ENCODE peak calls at places on chromosomes 13 and 19, in six cellular contexts. Y is stimulated activated CD4-positive, alpha-beta T cell treated with anti-CD3 and anti-CD28 coated beads, Interleukin-4, amount 100 ng/mL, for 1 hour; W is activated naive CD4-positive, alpha-beta T cell treated with Interleukin-2 at 50 U/mL for 16 hours; E is GM12864; T is epithelial cell of esophagus; J is body of pancreas. Q is an unnamed sample.

GRCh38 chr13:26590951-26591350 is 33.5 kb downstream of the WASF3 start:
- DNase-seq in Y (no peak), W (no peak), E (no peak), T (no peak), J (no peak), Q (no peak)

GRCh38 chr19:50489461-50490011 is 12.9 kb upstream of the GARIN5A start:
- DNase-seq in Y (no peak), W (no peak), E (no peak), T (no peak), J (no peak), Q (no peak)

GRCh38 chr13:98540476-98540875 is 36.4 kb downstream of the STK24 start:
- DNase-seq in Y (no peak), W (no peak), E (no peak), T (no peak), J (no peak), Q (no peak)

GRCh38 chr19:43780706-43781525 is at the start of gene KCNN4:
- DNase-seq in Y (peak; percentile 74), W (peak; percentile 81), E (no peak), T (peak; percentile 86), J (no peak), Q (no peak)

GRCh38 chr19:54608792-54609191 is 15.4 kb downstream of the LILRA1 start:
- DNase-seq in Y (no peak), W (no peak), E (no peak), T (no peak), J (peak; percentile 33), Q (no peak)

GRCh38 chr19:47146920-47147319 is 16.3 kb downstream of the SAE1 start:
- DNase-seq in Y (no peak), W (no peak), E (no peak), T (no peak), J (no peak), Q (no peak)

GRCh38 chr13:97506511-97506910 is 72.5 kb downstream of the RAP2A start:
- DNase-seq in Y (no peak), W (no peak), E (no peak), T (peak; percentile 36), J (peak; percentile 15), Q (peak; percentile 17)

GRCh38 chr13:110329258-110329657 is 22.2 kb downstream of the COL4A2 start:
- DNase-seq in Y (no peak), W (no peak), E (no peak), T (no peak), J (no peak), Q (no peak)

GRCh38 chr13:111632906-111633305 is 312.5 kb downstream of the TEX29 start:
- DNase-seq in Y (no peak), W (no peak), E (no peak), T (no peak), J (no peak), Q (no peak)

GRCh38 chr19:7478843-7479227 is 10.0 kb downstream of the PEX11G start:
- DNase-seq in Y (no peak), W (no peak), E (no peak), T (no peak), J (no peak), Q (no peak)

GRCh38 chr13:74191036-74191809 is 57.0 kb upstream of the KLF12 start:
- DNase-seq in Y (no peak), W (peak; percentile 8), E (no peak), T (no peak), J (no peak), Q (no peak)

GRCh38 chr19:56098731-56099577 is 22.1 kb downstream of the ZNF787 start:
- DNase-seq in Y (no peak), W (no peak), E (no peak), T (no peak), J (no peak), Q (no peak)

GRCh38 chr19:18450934-18451836 is 13.3 kb upstream of the ISYNA1 start:
- DNase-seq in Y (peak; percentile 88), W (peak; percentile 90), E (no peak), T (peak; percentile 72), J (peak; percentile 88), Q (peak; percentile 89)

GRCh38 chr13:34152409-34152808 is 334.5 kb downstream of the RFC3 start:
- DNase-seq in Y (no peak), W (no peak), E (no peak), T (peak; percentile 46), J (no peak), Q (peak; percentile 31)

GRCh38 chr13:29428310-29428991 is 167.0 kb downstream of the SLC7A1 start:
- DNase-seq in Y (no peak), W (no peak), E (no peak), T (peak; percentile 50), J (peak; percentile 8), Q (peak; percentile 17)

GRCh38 chr13:73331556-73331955 is 272.8 kb downstream of the KLF5 start:
- DNase-seq in Y (no peak), W (no peak), E (no peak), T (peak; percentile 37), J (no peak), Q (no peak)

GRCh38 chr19:3649888-3650287 is 23.3 kb upstream of the CACTIN start:
- DNase-seq in Y (no peak), W (no peak), E (no peak), T (no peak), J (no peak), Q (no peak)

GRCh38 chr13:69683921-69684663 is 423.5 kb upstream of the ATXN8OS start:
- DNase-seq in Y (no peak), W (no peak), E (no peak), T (no peak), J (peak; percentile 6), Q (no peak)

GRCh38 chr19:58328999-58329398 is 2.2 kb downstream of the ZSCAN22 start:
- DNase-seq in Y (no peak), W (no peak), E (no peak), T (no peak), J (no peak), Q (no peak)

GRCh38 chr19:17001603-17002183 is 24.9 kb downstream of the CPAMD8 start:
- DNase-seq in Y (peak; percentile 41), W (peak; percentile 68), E (no peak), T (no peak), J (no peak), Q (peak; percentile 13)

GRCh38 chr19:30645946-30646577 is 273.9 kb downstream of the ZNF536 start:
- DNase-seq in Y (no peak), W (no peak), E (no peak), T (no peak), J (no peak), Q (no peak)

GRCh38 chr19:42657551-42657950 is 62.8 kb upstream of the CEACAM8 start:
- DNase-seq in Y (no peak), W (no peak), E (no peak), T (peak; percentile 22), J (no peak), Q (no peak)

GRCh38 chr13:90287521-90287920 is 1060.0 kb upstream of the MIR17HG start:
- DNase-seq in Y (no peak), W (no peak), E (no peak), T (no peak), J (no peak), Q (no peak)

GRCh38 chr13:76619631-76620030 is 266.6 kb downstream of the KCTD12 start:
- DNase-seq in Y (no peak), W (no peak), E (no peak), T (no peak), J (no peak), Q (no peak)

GRCh38 chr13:59360108-59360507 is 803.6 kb downstream of the DIAPH3 start:
- DNase-seq in Y (no peak), W (no peak), E (no peak), T (no peak), J (peak; percentile 13), Q (no peak)

GRCh38 chr13:110565296-110565695 is 3.8 kb upstream of the RAB20 start:
- DNase-seq in Y (no peak), W (no peak), E (no peak), T (no peak), J (no peak), Q (no peak)

GRCh38 chr19:35856546-35857149 is at the start of gene KIRREL2:
- DNase-seq in Y (peak; percentile 42), W (peak; percentile 35), E (no peak), T (no peak), J (peak; percentile 56), Q (no peak)

GRCh38 chr19:50711805-50712204 is 7.8 kb downstream of the SHANK1 start:
- DNase-seq in Y (no peak), W (no peak), E (no peak), T (no peak), J (no peak), Q (no peak)

GRCh38 chr13:113671066-113672001 is 4.3 kb downstream of the GRK1 start:
- DNase-seq in Y (no peak), W (no peak), E (no peak), T (no peak), J (no peak), Q (no peak)

GRCh38 chr19:49104229-49104864 is 9.8 kb upstream of the LIN7B start:
- DNase-seq in Y (no peak), W (no peak), E (no peak), T (no peak), J (no peak), Q (no peak)

GRCh38 chr19:1266818-1267440 is 2.2 kb upstream of the CIRBP start:
- DNase-seq in Y (peak; percentile 67), W (peak; percentile 75), E (no peak), T (peak; percentile 56), J (peak; percentile 65), Q (peak; percentile 74)

GRCh38 chr13:109209526-109209925 is 576.9 kb downstream of the IRS2 start:
- DNase-seq in Y (no peak), W (no peak), E (no peak), T (peak; percentile 24), J (no peak), Q (no peak)

GRCh38 chr13:48808689-48809088 is 155.0 kb downstream of the CYSLTR2 start:
- DNase-seq in Y (no peak), W (no peak), E (no peak), T (no peak), J (no peak), Q (no peak)

GRCh38 chr19:30158067-30158892 is 213.9 kb upstream of the ZNF536 start:
- DNase-seq in Y (no peak), W (no peak), E (no peak), T (no peak), J (no peak), Q (no peak)

GRCh38 chr13:79936368-79937136 is 404.4 kb downstream of the SPRY2 start:
- DNase-seq in Y (no peak), W (no peak), E (no peak), T (peak; percentile 95), J (peak; percentile 64), Q (peak; percentile 28)

GRCh38 chr19:44732235-44733014 is 16.1 kb upstream of the BCL3 start:
- DNase-seq in Y (no peak), W (no peak), E (no peak), T (no peak), J (no peak), Q (no peak)

GRCh38 chr19:5578094-5578846 is 10.5 kb upstream of the TINCR start:
- DNase-seq in Y (peak; percentile 76), W (peak; percentile 74), E (no peak), T (peak; percentile 63), J (peak; percentile 63), Q (peak; percentile 61)

GRCh38 chr19:16026131-16026530 is 50.2 kb upstream of the TPM4 start:
- DNase-seq in Y (no peak), W (no peak), E (no peak), T (no peak), J (no peak), Q (no peak)

Q was measured in mucosa of gallbladder.